ENCODE peak calls at places on chromosomes 16 and 17, in five cellular contexts. S, R, F, T and B are unnamed samples. For H3K9me3 and H3K27me3, the result is how much of the 10 kb centered on the place peaks cover.

GRCh38 chr17:4565209-4566141 is 5.1 kb upstream of the GGT6 start:
- DNase-seq in S (peak), R (peak), F (peak), T (peak), B (peak)

GRCh38 chr17:55442953-55443683 is 21.5 kb upstream of the MMD start:
- DNase-seq in S (no peak), R (no peak), F (no peak), T (no peak), B (no peak)

GRCh38 chr16:75927824-75928223 is 201.5 kb upstream of the CPHXL start:
- DNase-seq in S (no peak), R (no peak), F (no peak), T (no peak), B (no peak)

GRCh38 chr16:49799172-49799571 is 56.7 kb downstream of the ZNF423 start:
- DNase-seq in S (no peak), R (no peak), F (no peak), T (no peak), B (no peak)

GRCh38 chr16:57483725-57484514 is 2.4 kb downstream of the DOK4 start:
- DNase-seq in S (no peak), R (no peak), F (peak), T (no peak), B (no peak)

GRCh38 chr16:71428883-71429282 is 13.0 kb downstream of the TLE7 start:
- DNase-seq in S (no peak), R (no peak), F (no peak), T (no peak), B (no peak)

GRCh38 chr16:11553371-11553770 is 33.3 kb downstream of the LITAF start:
- DNase-seq in S (no peak), R (no peak), F (no peak), T (no peak), B (no peak)

GRCh38 chr16:70638814-70639792 is 7.3 kb upstream of the IL34 start:
- DNase-seq in S (no peak), R (no peak), F (peak), T (no peak), B (no peak)

GRCh38 chr16:873889-874288 is 73.4 kb upstream of the GNG13 start:
- DNase-seq in S (no peak), R (no peak), F (no peak), T (no peak), B (no peak)

GRCh38 chr16:84720180-84720579 is 20.4 kb downstream of the USP10 start:
- DNase-seq in S (no peak), R (no peak), F (peak), T (no peak), B (peak)

GRCh38 chr16:57070986-57071540 is 21.3 kb upstream of the CPNE2 start:
- DNase-seq in S (no peak), R (no peak), F (no peak), T (no peak), B (no peak)

GRCh38 chr17:66975614-66976378 is 11.3 kb downstream of the CACNG4 start:
- DNase-seq in S (no peak), R (no peak), F (no peak), T (no peak), B (peak)

GRCh38 chr16:84514874-84515835 is 10.7 kb upstream of the MEAK7 start:
- DNase-seq in S (no peak), R (no peak), F (peak), T (peak), B (no peak)

DNA sequence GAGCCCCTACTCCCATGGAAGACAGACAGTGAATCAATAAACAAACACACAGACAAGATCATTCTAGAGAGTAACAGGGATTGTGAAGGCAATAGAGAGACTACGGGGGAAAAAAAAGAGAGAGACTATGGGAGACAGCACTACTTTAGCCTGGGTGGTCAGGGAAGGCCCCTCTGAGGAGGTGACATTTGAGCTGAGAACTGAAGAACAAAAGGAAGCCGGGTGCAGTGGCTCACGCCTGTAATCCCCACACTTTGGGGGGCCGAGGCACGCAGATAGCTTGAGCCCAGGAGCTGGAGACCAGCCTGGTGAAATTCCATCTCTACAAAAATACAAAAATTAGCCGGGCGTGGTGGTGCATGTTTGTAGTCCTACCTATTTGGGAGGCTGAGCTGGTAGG is 29.2 kb downstream of the SALL1 start:
- DNase-seq in S (no peak), R (no peak), F (no peak), T (no peak), B (no peak)
- H3K27ac ChIP-seq in S (no peak), R (no peak), F (no peak), T (no peak), B (no peak)

DNA sequence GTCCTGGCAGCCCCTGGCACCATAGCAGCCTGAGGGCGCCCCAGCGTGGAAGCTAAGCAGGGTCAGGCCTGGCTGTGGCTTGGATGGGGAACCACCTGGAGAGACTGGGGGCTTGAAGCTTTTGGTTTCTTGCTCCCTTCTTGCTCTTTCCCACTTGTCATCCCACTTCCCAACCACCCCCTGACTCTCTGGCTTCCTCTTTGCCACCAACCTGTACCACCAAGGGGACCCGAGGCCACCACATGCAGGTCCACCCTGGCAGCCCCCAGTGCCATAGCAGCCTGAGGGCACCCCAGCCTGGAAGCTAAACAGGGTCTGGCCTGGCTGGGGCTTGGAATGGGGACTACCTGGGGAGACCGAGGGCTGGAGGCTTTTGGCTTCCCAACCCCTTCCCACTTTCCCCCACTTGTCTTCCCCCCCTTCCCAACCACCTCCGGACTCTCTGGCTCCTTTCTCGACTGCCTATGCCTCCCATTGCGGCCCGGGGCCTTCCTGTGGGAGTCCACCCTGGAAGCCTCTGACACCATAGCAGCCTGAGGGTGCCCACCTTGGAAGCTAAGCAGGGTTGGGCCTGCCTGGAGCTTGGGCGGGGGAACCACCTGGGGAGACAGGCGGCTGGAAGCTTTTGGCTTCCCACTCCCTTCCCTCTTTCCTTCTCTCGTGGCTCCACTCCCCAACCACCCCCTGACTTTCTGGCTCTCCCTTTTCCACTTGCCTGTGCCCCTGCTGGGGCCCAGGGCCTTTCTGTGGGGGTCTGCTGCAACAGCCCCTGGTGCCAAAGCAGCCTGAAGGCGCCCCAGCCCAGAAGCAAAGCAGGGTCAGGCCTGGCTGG is 2294.4 kb downstream of the TP53TG3F start:
- DNase-seq in S (no peak), R (no peak), F (peak), T (no peak), B (no peak)
- H3K9me3 ChIP-seq in S (under half), R (under half), F (under half), T (under half), B (under half)

DNA sequence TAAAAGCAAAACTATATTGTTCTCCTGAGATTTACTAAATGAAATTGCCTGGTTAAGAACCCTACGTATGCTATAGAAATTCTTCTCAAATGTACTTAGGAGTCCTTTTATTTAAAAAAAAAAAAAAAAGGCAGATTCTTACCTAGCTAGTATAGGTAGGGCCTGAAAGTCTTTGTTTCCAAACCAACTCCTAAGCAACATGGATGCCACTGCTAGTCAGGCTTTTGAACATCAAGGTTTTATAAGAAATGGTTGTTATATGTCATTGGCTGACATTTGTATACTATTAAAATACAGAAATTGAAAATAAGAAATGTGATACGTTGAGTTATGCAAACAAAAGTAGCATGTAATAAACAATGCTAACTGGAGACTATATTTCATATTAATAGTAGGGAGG is 1.2 kb downstream of the EVI2A start:
- DNase-seq in S (no peak), R (no peak), F (no peak), T (no peak), B (no peak)
- H3K27me3 ChIP-seq in S (under half), R (under half), F (under half), T (under half), B (under half)

GRCh38 chr17:9241371-9241712 is 220.0 kb downstream of the NTN1 start:
- DNase-seq in S (peak), R (no peak), F (peak), T (no peak), B (no peak)

GRCh38 chr17:9239260-9239820 is 218.0 kb downstream of the NTN1 start:
- DNase-seq in S (no peak), R (peak), F (no peak), T (no peak), B (no peak)

GRCh38 chr17:9239821-9240658 is 218.7 kb downstream of the NTN1 start:
- DNase-seq in S (peak), R (peak), F (peak), T (peak), B (peak)

GRCh38 chr17:9241774-9242496 is 220.6 kb downstream of the NTN1 start:
- DNase-seq in S (peak), R (no peak), F (no peak), T (no peak), B (no peak)

GRCh38 chr17:9240659-9241370 is 219.5 kb downstream of the NTN1 start:
- DNase-seq in S (peak), R (peak), F (peak), T (no peak), B (peak)
- H3K27ac ChIP-seq in S (peak), R (peak), F (peak), T (peak), B (peak)

GRCh38 chr16:3321802-3322201 is 16.5 kb downstream of the ZNF75A start:
- DNase-seq in S (no peak), R (no peak), F (no peak), T (no peak), B (no peak)
- H3K9me3 ChIP-seq in S (half or more), R (under half), F (under half), T (half or more), B (half or more)

DNA sequence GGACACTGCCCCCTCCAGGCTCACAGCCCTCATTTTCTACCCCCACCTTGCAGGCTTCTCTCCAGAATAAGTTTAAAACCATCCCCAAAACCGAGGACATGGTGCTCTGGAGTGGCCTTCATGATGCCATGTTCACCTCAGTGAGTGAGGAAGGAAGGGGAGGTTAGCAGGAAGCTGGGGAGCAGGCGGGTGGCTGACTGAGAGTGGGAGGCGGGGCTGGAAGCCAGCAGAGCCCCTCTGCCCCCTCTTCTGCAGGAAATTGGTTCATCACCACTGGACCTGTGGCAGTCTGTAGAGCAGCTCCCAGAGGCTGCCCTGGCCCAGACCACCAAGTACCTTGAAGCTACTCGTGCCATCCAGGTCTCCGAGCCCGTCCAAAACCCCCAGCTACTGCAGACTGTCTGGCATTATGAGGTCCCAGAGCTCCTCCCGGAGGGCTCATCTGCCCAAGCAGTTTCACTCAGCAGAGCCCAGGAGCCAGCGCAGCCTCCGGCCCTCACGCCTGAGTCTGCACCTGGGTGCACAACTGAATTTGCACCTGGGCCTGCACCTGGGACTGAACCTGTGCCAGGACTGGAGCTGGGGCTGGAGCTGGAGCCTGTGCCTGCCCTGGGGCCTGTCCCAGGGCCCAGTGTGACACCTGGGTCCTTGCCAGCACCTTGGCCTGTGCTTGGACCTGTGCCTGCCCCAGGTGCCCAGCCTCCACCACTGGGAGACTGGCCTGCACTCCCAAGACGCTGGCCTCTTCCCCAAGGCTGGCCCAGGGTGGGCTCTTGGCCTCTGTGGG is 19.0 kb downstream of the C16orf96 start:
- DNase-seq in S (no peak), R (peak), F (no peak), T (no peak), B (no peak)
- H3K27me3 ChIP-seq in S (under half), R (under half), F (under half), T (under half), B (under half)

GRCh38 chr17:46773676-46774075 is 44.8 kb downstream of the WNT3 start:
- DNase-seq in S (no peak), R (no peak), F (no peak), T (no peak), B (no peak)

GRCh38 chr17:46772013-46772878 is 46.2 kb downstream of the WNT3 start:
- DNase-seq in S (no peak), R (peak), F (peak), T (no peak), B (peak)

GRCh38 chr17:46774108-46774737 is 44.3 kb downstream of the WNT3 start:
- DNase-seq in S (no peak), R (no peak), F (no peak), T (no peak), B (no peak)

GRCh38 chr17:46771601-46772012 is 46.9 kb downstream of the WNT3 start:
- DNase-seq in S (no peak), R (no peak), F (peak), T (no peak), B (no peak)

DNA sequence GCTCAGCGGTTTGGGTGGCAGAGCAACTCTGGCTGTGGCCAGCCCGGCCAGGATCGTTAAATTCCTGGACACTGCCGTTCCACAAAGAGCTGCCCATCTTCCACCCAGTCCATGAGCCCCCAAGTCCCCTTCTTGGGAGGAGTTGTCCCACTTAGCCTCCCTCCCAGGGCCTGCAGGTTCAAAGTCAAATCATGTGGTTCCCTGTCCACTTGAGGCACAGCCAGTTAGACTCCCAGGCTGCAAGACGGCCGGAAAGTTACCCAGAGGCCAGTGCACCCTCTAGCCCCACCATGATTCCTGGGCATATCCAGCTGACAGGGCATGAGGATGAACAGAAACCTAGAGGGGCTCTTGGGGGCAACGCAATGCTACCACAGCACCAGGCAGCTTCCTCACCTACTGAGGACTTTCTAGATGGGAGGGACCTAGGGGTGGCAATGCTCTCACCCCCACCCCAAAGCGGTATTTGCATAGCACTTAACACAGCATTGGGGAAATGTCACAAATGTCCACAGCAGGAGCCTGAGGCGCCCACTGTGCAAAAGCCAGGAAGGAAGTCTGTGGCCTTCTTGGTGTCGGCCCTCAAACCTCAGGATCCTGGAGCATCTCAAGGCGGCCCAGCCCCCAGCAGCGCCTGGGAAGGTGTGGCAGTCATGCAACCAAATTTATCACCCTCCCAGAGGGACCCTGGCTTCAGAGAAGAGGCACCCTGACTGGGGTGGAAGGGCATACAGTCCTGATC is 45.4 kb downstream of the WNT3 start:
- DNase-seq in S (no peak), R (no peak), F (no peak), T (no peak), B (no peak)
- H3K27ac ChIP-seq in S (no peak), R (no peak), F (no peak), T (no peak), B (no peak)

DNA sequence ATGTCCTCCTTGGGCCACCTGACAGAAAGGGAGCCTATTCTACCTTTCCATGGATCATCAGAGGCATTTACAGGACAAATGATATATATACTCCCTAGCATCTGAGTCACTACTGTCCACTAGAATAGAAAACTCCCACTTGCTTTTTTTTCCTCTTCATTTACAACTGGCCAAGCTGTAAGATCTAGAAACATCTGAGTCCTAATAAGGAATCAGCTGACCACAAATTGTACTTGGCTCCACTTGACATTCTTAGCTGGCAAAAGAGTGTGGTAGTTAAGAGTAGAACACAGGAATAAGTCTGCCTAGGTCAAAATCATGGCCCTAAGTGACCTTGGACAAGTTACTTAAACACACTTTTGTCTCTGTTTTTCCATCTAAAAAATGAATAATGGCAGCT is 5.2 kb downstream of the RUSF1 start:
- DNase-seq in S (no peak), R (no peak), F (no peak), T (no peak), B (no peak)
- H3K9me3 ChIP-seq in S (under half), R (under half), F (under half), T (under half), B (under half)